ENCODE peak calls at places on chromosomes 12 and 14, in four cellular contexts. Z is HCT116, P is K562, K is HepG2. C is an unnamed sample. For H3K4me1, the result is how much of the 10 kb centered on the place peaks cover.

GRCh38 chr12:57224973-57225679 is 4.4 kb upstream of the SHMT2 start:
- DNase-seq in P (no peak), Z (no peak), K (no peak), C (no peak)

GRCh38 chr12:131371580-131372475 is 339.1 kb upstream of the SFSWAP start:
- DNase-seq in Z (no peak), K (no peak), P (no peak), C (no peak)

GRCh38 chr14:68081489-68081888 is 261.9 kb downstream of the RAD51B start:
- DNase-seq in K (no peak), Z (no peak), P (no peak), C (no peak)

GRCh38 chr12:122031342-122032216 is 9.9 kb downstream of the BCL7A start:
- DNase-seq in K (no peak), Z (no peak), P (peak), C (no peak)

GRCh38 chr14:75467763-75468162 is 39.9 kb downstream of the JDP2 start:
- DNase-seq in Z (no peak), P (no peak), K (no peak), C (no peak)

GRCh38 chr14:26370118-26370517 is 227.7 kb downstream of the NOVA1 start:
- DNase-seq in Z (no peak), K (no peak), P (no peak), C (no peak)

GRCh38 chr14:76219873-76220272 is 68.2 kb downstream of the GPATCH2L start:
- DNase-seq in Z (no peak), K (no peak), P (no peak), C (no peak)

GRCh38 chr12:69476276-69477017 is 6.3 kb downstream of the FRS2 start:
- DNase-seq in P (no peak), Z (no peak), K (peak), C (no peak)

GRCh38 chr12:13093850-13094225 is 9.6 kb downstream of the GSG1 start:
- DNase-seq in K (no peak), P (no peak), Z (no peak), C (no peak)

GRCh38 chr14:103735815-103736545 is 20.4 kb downstream of the ZFYVE21 start:
- DNase-seq in K (no peak), P (no peak), Z (no peak), C (no peak)

GRCh38 chr14:23557946-23558345 is 1.9 kb downstream of the THTPA start:
- DNase-seq in P (no peak), K (no peak), Z (no peak), C (no peak)

GRCh38 chr12:52515319-52515646 is 4.9 kb downstream of the KRT5 start:
- DNase-seq in Z (no peak), K (no peak), P (no peak), C (no peak)

GRCh38 chr12:131865196-131865875 is 29.1 kb upstream of the ULK1 start:
- DNase-seq in Z (peak), K (no peak), P (no peak), C (peak)

GRCh38 chr12:121786441-121786825 is 7.1 kb downstream of the RHOF start:
- DNase-seq in Z (peak), P (no peak), K (peak), C (no peak)

GRCh38 chr12:96236221-96236822 is 42.1 kb downstream of the ELK3 start:
- DNase-seq in P (no peak), Z (no peak), K (no peak), C (no peak)

GRCh38 chr14:70971588-70971987 is 64.3 kb downstream of the PCNX1 start:
- DNase-seq in K (no peak), P (no peak), Z (no peak), C (no peak)

GRCh38 chr12:53754633-53755261 is 3.0 kb upstream of the CISTR start:
- DNase-seq in K (no peak), P (no peak), Z (no peak), C (no peak)

GRCh38 chr14:65260786-65261185 is 151.7 kb upstream of the FUT8 start:
- DNase-seq in K (no peak), Z (no peak), P (no peak), C (no peak)

GRCh38 chr12:39682689-39683477 is 63.3 kb upstream of the ABCD2 start:
- DNase-seq in Z (no peak), K (no peak), P (no peak), C (no peak)

GRCh38 chr14:94330432-94330831 is 7.3 kb upstream of the SERPINA6 start:
- DNase-seq in K (no peak), P (no peak), Z (no peak), C (no peak)

GRCh38 chr14:49294736-49295135 is 291.4 kb downstream of the RPS29 start:
- DNase-seq in K (no peak), P (no peak), Z (no peak), C (no peak)

GRCh38 chr12:117047810-117048584 is 51.2 kb downstream of the TESC start:
- DNase-seq in K (peak), Z (no peak), P (no peak), C (no peak)

GRCh38 chr12:78473136-78473535 is 391.4 kb upstream of the SYT1 start:
- DNase-seq in P (no peak), K (no peak), Z (no peak), C (no peak)

GRCh38 chr14:99774526-99775307 is 18.5 kb upstream of the EML1 start:
- DNase-seq in K (no peak), P (no peak), Z (no peak), C (no peak)

GRCh38 chr14:77098470-77099353 is 654 bp downstream of the CIPC start:
- DNase-seq in P (peak), K (no peak), Z (no peak), C (no peak)

GRCh38 chr14:88380405-88380804 is 5.1 kb upstream of the SPATA7 start:
- DNase-seq in K (no peak), P (no peak), Z (no peak), C (no peak)
- TF ChIP-seq TCF7L2 in K (no peak), P (no peak), Z (no peak), C (no peak)

DNA sequence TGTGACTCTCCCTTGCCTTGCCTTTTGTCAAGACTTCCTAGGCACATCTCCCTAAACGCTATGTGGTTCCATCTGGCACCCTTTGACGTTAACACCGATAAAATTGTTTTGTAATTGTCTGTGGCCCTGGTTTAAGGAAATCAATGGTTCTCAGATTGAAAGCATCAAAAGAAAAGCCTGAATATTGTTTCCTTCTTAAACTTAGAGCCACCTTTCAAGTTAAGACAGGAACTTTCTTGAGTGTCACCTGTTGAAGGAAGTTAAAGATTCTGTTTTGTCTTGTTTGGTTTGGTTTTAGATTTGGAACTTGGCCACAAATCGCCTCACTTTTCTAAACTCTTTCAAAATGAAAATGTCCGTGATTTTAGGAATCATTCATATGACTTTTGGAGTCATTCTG is 14.8 kb upstream of the DNAH10 start:
- DNase-seq in K (no peak), Z (no peak), P (no peak), C (no peak)
- TF ChIP-seq SIN3A in K (no peak), Z (no peak), P (no peak), C (no peak)

GRCh38 chr14:61524936-61525292 is 170.4 kb upstream of the HIF1A start:
- DNase-seq in K (no peak), P (no peak), Z (no peak), C (no peak)
- H3K4me1 ChIP-seq in K (half or more), P (under half), Z (half or more), C (under half)

GRCh38 chr14:89137514-89138163 is 279.4 kb downstream of the FOXN3 start:
- DNase-seq in P (peak), K (peak), Z (peak), C (peak)
- TF ChIP-seq TCF7L2 in P (no peak), K (no peak), Z (no peak), C (no peak)

GRCh38 chr12:28082101-28082500 is 108.2 kb upstream of the CCDC91 start:
- DNase-seq in Z (no peak), P (no peak), K (no peak), C (no peak)
- TF ChIP-seq SIN3A in Z (no peak), P (no peak), K (no peak), C (no peak)

DNA sequence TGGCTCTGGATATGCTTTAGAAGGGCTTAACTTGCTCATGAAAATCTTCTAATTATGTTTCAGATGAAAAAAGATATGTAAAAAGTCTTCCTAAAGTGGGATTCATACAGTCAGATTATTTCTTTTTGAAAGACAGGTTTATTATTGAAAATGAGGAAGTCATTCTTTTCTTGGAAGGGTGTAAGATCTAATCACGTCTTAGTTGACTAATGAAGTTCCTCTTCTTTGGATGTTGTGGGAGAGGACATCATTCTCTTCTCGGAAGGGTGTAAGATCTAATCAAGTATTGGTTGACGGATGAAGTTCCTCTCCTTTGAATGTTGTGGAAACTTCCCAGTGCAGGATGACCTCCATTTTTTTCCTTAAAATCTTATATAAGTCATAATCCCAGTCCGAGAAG is 74.9 kb downstream of the ALG10 start:
- DNase-seq in Z (no peak), K (no peak), P (no peak), C (no peak)
- H3K4me1 ChIP-seq in Z (under half), K (under half), P (under half), C (under half)

DNA sequence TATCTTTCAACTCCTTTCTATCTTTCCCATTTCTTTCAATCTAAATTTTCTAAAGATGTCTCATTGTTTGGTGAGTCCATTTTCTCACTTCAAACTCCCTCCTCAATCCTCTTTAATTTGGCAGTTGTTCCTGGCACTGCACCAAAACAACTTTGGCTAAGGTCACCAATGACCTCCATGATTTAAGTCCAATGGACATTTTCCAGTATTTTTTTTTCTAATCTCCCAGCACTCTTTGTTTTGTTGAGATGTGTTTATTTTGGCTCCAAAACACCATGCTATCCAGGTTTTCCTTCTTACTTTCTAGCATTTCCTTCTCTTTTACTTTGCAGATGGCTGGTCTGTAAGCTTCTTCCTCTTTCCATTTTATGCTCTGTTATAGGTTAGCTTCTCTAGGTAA is 42.5 kb upstream of the OTOGL start:
- DNase-seq in Z (no peak), P (no peak), K (no peak), C (no peak)
- TF ChIP-seq TCF7L2 in Z (no peak), P (no peak), K (no peak), C (no peak)

DNA sequence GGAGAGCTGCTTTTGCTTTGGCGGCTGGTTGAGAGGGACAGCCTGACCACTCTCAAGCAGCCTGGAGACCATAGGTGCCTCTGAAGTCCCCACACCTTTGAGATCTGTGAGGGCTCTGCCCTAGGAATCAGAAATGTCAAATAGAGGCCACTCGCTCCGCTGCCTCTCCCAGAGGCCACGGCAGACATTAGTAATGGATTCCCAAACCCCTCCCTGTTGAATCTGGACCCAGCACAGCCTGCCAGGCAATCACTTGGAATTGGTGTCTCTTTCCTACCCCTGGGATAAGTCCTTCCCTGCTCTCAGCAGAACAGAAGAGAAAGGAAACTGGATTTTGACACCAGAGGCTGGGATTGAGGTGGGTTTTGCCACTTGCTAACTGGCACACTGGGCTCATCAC is 25.0 kb downstream of the MMAB start:
- DNase-seq in Z (no peak), P (no peak), K (no peak), C (no peak)
- TF ChIP-seq SIN3A in Z (no peak), P (no peak), K (no peak), C (no peak)